ENCODE peak calls at places on chromosomes 5 and 9, in four cellular contexts. J is H1, I is GM12878, M is HepG2. D is an unnamed sample.

GRCh38 chr9:115234094-115234493 is 116.1 kb upstream of the TNC start:
- DNase-seq in J (no peak), I (no peak), M (no peak), D (no peak)

GRCh38 chr9:77843088-77843985 is 188.3 kb downstream of the GNAQ start:
- DNase-seq in J (no peak), I (no peak), M (no peak), D (no peak)

GRCh38 chr5:168486136-168486879 is at the start of gene RARS1:
- DNase-seq in J (peak; percentile 89), I (peak; percentile 72), M (peak; percentile 88), D (peak; percentile 74)

GRCh38 chr5:59104400-59105117 is 521.7 kb downstream of the RAB3C start:
- DNase-seq in J (no peak), I (no peak), M (no peak), D (no peak)

GRCh38 chr9:125985142-125985997 is 238.2 kb downstream of the PBX3 start:
- DNase-seq in J (no peak), I (no peak), M (no peak), D (no peak)

GRCh38 chr9:22446589-22446949 is at the start of gene DMRTA1:
- DNase-seq in J (peak; percentile 33), I (no peak), M (no peak), D (peak; percentile 62)

GRCh38 chr5:116144103-116144502 is 59.3 kb downstream of the COMMD10 start:
- DNase-seq in J (no peak), I (no peak), M (no peak), D (no peak)

GRCh38 chr9:32738501-32739172 is 44.7 kb upstream of the TMEM215 start:
- DNase-seq in J (no peak), I (no peak), M (no peak), D (no peak)

GRCh38 chr9:79292731-79293280 is 279.0 kb upstream of the TLE4 start:
- DNase-seq in J (no peak), I (no peak), M (no peak), D (no peak)

GRCh38 chr9:111029260-111029659 is 9.0 kb downstream of the LPAR1 start:
- DNase-seq in J (no peak), I (no peak), M (no peak), D (no peak)

GRCh38 chr9:86655147-86655546 is 292.2 kb downstream of the GAS1 start:
- DNase-seq in J (no peak), I (no peak), M (no peak), D (no peak)

GRCh38 chr5:54384356-54384933 is 71.1 kb upstream of the HSPB3 start:
- DNase-seq in J (no peak), I (no peak), M (no peak), D (no peak)

GRCh38 chr9:135334953-135335460 is 144.6 kb upstream of the PPP1R26 start:
- DNase-seq in J (no peak), I (no peak), M (no peak), D (no peak)

GRCh38 chr9:80503692-80504400 is 932.1 kb downstream of the TLE4 start:
- DNase-seq in J (no peak), I (no peak), M (no peak), D (no peak)

GRCh38 chr5:52998552-52999313 is 9.6 kb downstream of the ITGA2 start:
- DNase-seq in J (no peak), I (no peak), M (no peak), D (no peak)

GRCh38 chr5:150522504-150523464 is 14.9 kb downstream of the NDST1 start:
- DNase-seq in J (no peak), I (no peak), M (peak; percentile 98), D (no peak)

GRCh38 chr5:170892201-170892600 is 30.4 kb downstream of the RANBP17 start:
- DNase-seq in J (no peak), I (no peak), M (no peak), D (no peak)

GRCh38 chr5:150612405-150612804 is 28.1 kb upstream of the SYNPO start:
- DNase-seq in J (no peak), I (no peak), M (no peak), D (no peak)

GRCh38 chr9:94786586-94786985 is 60.1 kb downstream of the AOPEP start:
- DNase-seq in J (no peak), I (no peak), M (no peak), D (no peak)

GRCh38 chr5:50717615-50718014 is 51.2 kb downstream of the PARP8 start:
- DNase-seq in J (no peak), I (no peak), M (no peak), D (no peak)

GRCh38 chr5:145697251-145698016 is 137.7 kb downstream of the PRELID2 start:
- DNase-seq in J (no peak), I (no peak), M (peak; percentile 47), D (peak; percentile 16)

GRCh38 chr9:97856857-97857602 is 4.0 kb downstream of the FOXE1 start:
- DNase-seq in J (no peak), I (no peak), M (no peak), D (no peak)

GRCh38 chr9:93588641-93589609 is 12.5 kb downstream of the PHF2 start:
- DNase-seq in J (no peak), I (no peak), M (no peak), D (no peak)

GRCh38 chr5:172117977-172118701 is 69.9 kb downstream of the STK10 start:
- DNase-seq in J (no peak), I (no peak), M (no peak), D (no peak)

GRCh38 chr9:83920469-83920941 is 727 bp downstream of the KIF27 start:
- DNase-seq in J (no peak), I (peak; percentile 24), M (peak; percentile 62), D (peak; percentile 62)

GRCh38 chr9:131616983-131617604 is 71.8 kb downstream of the PRRT1B start:
- DNase-seq in J (no peak), I (no peak), M (peak; percentile 21), D (no peak)

GRCh38 chr5:82092-82491 is 9.9 kb upstream of the PLEKHG4B start:
- DNase-seq in J (peak; percentile 75), I (no peak), M (peak; percentile 52), D (peak; percentile 65)

GRCh38 chr5:168238422-168238821 is 53.0 kb upstream of the WWC1 start:
- DNase-seq in J (no peak), I (no peak), M (no peak), D (no peak)

GRCh38 chr9:38064842-38065368 is 4.1 kb downstream of the SHB start:
- DNase-seq in J (no peak), I (no peak), M (no peak), D (no peak)

GRCh38 chr9:33007755-33008154 is 6.3 kb upstream of the APTX start:
- DNase-seq in J (no peak), I (no peak), M (no peak), D (no peak)

GRCh38 chr5:40983781-40984180 is 74.5 kb downstream of the C7 start:
- DNase-seq in J (no peak), I (no peak), M (no peak), D (no peak)

GRCh38 chr9:79670269-79670961 is 98.7 kb downstream of the TLE4 start:
- DNase-seq in J (no peak), I (no peak), M (no peak), D (no peak)

GRCh38 chr9:70986984-70987383 is 134.4 kb downstream of the TRPM3 start:
- DNase-seq in J (no peak), I (no peak), M (no peak), D (no peak)

GRCh38 chr5:1516615-1517601 is 6.9 kb downstream of the LPCAT1 start:
- DNase-seq in J (no peak), I (no peak), M (peak; percentile 16), D (no peak)

GRCh38 chr5:178984145-178985072 is 10.7 kb downstream of the GRM6 start:
- DNase-seq in J (no peak), I (no peak), M (no peak), D (no peak)

GRCh38 chr5:178986326-178986960 is 8.7 kb downstream of the GRM6 start:
- DNase-seq in J (no peak), I (no peak), M (no peak), D (no peak)

GRCh38 chr5:178981381-178981780 is 13.7 kb downstream of the GRM6 start:
- DNase-seq in J (no peak), I (no peak), M (no peak), D (no peak)

GRCh38 chr5:178982941-178983340 is 12.2 kb downstream of the GRM6 start:
- DNase-seq in J (no peak), I (no peak), M (no peak), D (no peak)

GRCh38 chr5:178983728-178984127 is 11.4 kb downstream of the GRM6 start:
- DNase-seq in J (no peak), I (no peak), M (no peak), D (no peak)
- H3K9me3 ChIP-seq in J (peaks cover 91% of the 10 kb centered on the region), I (no peaks in the 10 kb centered on the region), M (peaks cover 67% of the 10 kb centered on the region), D (peaks cover 35% of the 10 kb centered on the region)

GRCh38 chr9:117929873-117930272 is 225.7 kb downstream of the TLR4 start:
- DNase-seq in J (no peak), I (no peak), M (no peak), D (no peak)

GRCh38 chr9:117927354-117927753 is 223.2 kb downstream of the TLR4 start:
- DNase-seq in J (peak; percentile 13), I (no peak), M (no peak), D (no peak)

GRCh38 chr9:117926031-117926655 is 221.9 kb downstream of the TLR4 start:
- DNase-seq in J (no peak), I (no peak), M (no peak), D (no peak)
- TF ChIP-seq SUZ12 in J (no peak), I (no peak), M (no peak), D (no peak)

DNA sequence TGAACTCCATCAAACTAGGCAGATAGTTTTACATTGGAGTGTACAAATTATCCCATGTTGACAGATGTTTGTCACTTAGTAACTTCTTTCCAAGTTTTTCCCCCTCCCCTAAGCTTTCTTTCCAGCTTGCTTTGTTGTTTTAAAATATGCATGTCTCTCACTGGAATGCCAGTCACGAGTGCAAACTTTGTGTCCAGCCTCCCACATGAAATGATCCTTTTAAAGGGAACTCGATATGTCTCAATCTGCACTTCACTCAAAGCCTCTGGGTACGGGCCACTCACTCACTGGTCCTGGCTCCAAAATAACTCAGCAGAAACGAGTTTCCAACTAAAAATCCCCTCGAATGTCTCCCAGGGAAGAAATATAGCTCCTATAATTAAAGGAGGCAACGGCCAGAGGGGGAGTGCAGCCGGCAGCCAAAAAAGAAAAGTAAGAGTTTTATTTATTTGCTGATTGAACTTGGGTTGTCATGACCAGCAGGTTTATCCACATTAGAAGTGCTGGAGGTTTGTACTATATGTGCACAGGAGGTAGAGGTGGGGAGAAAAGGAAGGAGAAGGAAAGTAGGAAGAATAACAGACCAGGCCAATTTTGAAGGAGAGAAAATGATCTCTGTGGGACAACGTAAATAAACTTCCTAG is 17.5 kb downstream of the NR2F1 start:
- DNase-seq in J (no peak), I (no peak), M (no peak), D (no peak)
- H3K4me1 ChIP-seq in J (peaks cover 17% of the 10 kb centered on the region), I (no peaks in the 10 kb centered on the region), M (peaks cover 31% of the 10 kb centered on the region), D (peaks cover 4% of the 10 kb centered on the region)

GRCh38 chr9:17204611-17205165 is 69.8 kb downstream of the CNTLN start:
- DNase-seq in J (no peak), I (no peak), M (no peak), D (peak; percentile 30)
- H3K9me3 ChIP-seq in J (no peaks in the 10 kb centered on the region), I (no peaks in the 10 kb centered on the region), M (peaks cover 54% of the 10 kb centered on the region), D (no peaks in the 10 kb centered on the region)

D was measured in NT2/D1.